ENCODE peak calls at places on chromosomes 13 and 19, in eight cellular contexts. One of them, this sample, is unnamed.

GRCh38 chr13:95023405-95023804 is 277.8 kb downstream of the ABCC4 start:
- DNase-seq in lower lobe of right lung: no peak
- DNase-seq in brain microvascular endothelial cell: no peak
- DNase-seq in AG04450: no peak
- DNase-seq in ascending aorta: no peak
- DNase-seq in CD4-positive, alpha-beta T cell: no peak
- DNase-seq in body of pancreas: no peak
- DNase-seq in fibroblast of lung: no peak
- DNase-seq in this sample: no peak

GRCh38 chr19:8515317-8515716 is 1.4 kb upstream of the ZNF414 start:
- DNase-seq in lower lobe of right lung: peak; percentile 74
- DNase-seq in brain microvascular endothelial cell: no peak
- DNase-seq in AG04450: no peak
- DNase-seq in ascending aorta: no peak
- DNase-seq in CD4-positive, alpha-beta T cell: peak; percentile 33
- DNase-seq in body of pancreas: no peak
- DNase-seq in fibroblast of lung: no peak
- DNase-seq in this sample: no peak

GRCh38 chr13:92074658-92075057 is 676.2 kb downstream of the GPC5 start:
- DNase-seq in lower lobe of right lung: no peak
- DNase-seq in brain microvascular endothelial cell: no peak
- DNase-seq in AG04450: no peak
- DNase-seq in ascending aorta: no peak
- DNase-seq in CD4-positive, alpha-beta T cell: no peak
- DNase-seq in body of pancreas: peak; percentile 18
- DNase-seq in fibroblast of lung: peak; percentile 43
- DNase-seq in this sample: no peak

GRCh38 chr13:108662528-108662927 is 33.1 kb downstream of the MYO16 start:
- DNase-seq in lower lobe of right lung: no peak
- DNase-seq in brain microvascular endothelial cell: no peak
- DNase-seq in AG04450: no peak
- DNase-seq in ascending aorta: no peak
- DNase-seq in CD4-positive, alpha-beta T cell: no peak
- DNase-seq in body of pancreas: no peak
- DNase-seq in fibroblast of lung: no peak
- DNase-seq in this sample: no peak

GRCh38 chr13:109840201-109840892 is 54.0 kb upstream of the IRS2 start:
- DNase-seq in lower lobe of right lung: no peak
- DNase-seq in brain microvascular endothelial cell: peak; percentile 52
- DNase-seq in AG04450: no peak
- DNase-seq in ascending aorta: no peak
- DNase-seq in CD4-positive, alpha-beta T cell: no peak
- DNase-seq in body of pancreas: no peak
- DNase-seq in fibroblast of lung: peak; percentile 15
- DNase-seq in this sample: no peak

GRCh38 chr13:50230365-50230978 is 215.2 kb downstream of the KCNRG start:
- DNase-seq in lower lobe of right lung: no peak
- DNase-seq in brain microvascular endothelial cell: no peak
- DNase-seq in AG04450: no peak
- DNase-seq in ascending aorta: no peak
- DNase-seq in CD4-positive, alpha-beta T cell: no peak
- DNase-seq in body of pancreas: no peak
- DNase-seq in fibroblast of lung: peak; percentile 90
- DNase-seq in this sample: no peak

GRCh38 chr19:54325194-54325621 is 12.2 kb upstream of the LILRA5 start:
- DNase-seq in lower lobe of right lung: no peak
- DNase-seq in brain microvascular endothelial cell: peak; percentile 31
- DNase-seq in AG04450: no peak
- DNase-seq in ascending aorta: no peak
- DNase-seq in CD4-positive, alpha-beta T cell: peak; percentile 31
- DNase-seq in body of pancreas: peak; percentile 42
- DNase-seq in fibroblast of lung: peak; percentile 33
- DNase-seq in this sample: no peak

GRCh38 chr19:18289471-18290066 is 8.1 kb upstream of the JUND start:
- DNase-seq in lower lobe of right lung: no peak
- DNase-seq in brain microvascular endothelial cell: no peak
- DNase-seq in AG04450: no peak
- DNase-seq in ascending aorta: no peak
- DNase-seq in CD4-positive, alpha-beta T cell: no peak
- DNase-seq in body of pancreas: no peak
- DNase-seq in fibroblast of lung: no peak
- DNase-seq in this sample: no peak

GRCh38 chr13:45916036-45916435 is 64.5 kb upstream of the SIAH3 start:
- DNase-seq in lower lobe of right lung: no peak
- DNase-seq in brain microvascular endothelial cell: peak; percentile 2
- DNase-seq in AG04450: no peak
- DNase-seq in ascending aorta: no peak
- DNase-seq in CD4-positive, alpha-beta T cell: no peak
- DNase-seq in body of pancreas: no peak
- DNase-seq in fibroblast of lung: no peak
- DNase-seq in this sample: no peak

GRCh38 chr13:45207319-45207718 is 6.5 kb upstream of the KCTD4 start:
- DNase-seq in lower lobe of right lung: no peak
- DNase-seq in brain microvascular endothelial cell: no peak
- DNase-seq in AG04450: no peak
- DNase-seq in ascending aorta: no peak
- DNase-seq in CD4-positive, alpha-beta T cell: no peak
- DNase-seq in body of pancreas: no peak
- DNase-seq in fibroblast of lung: no peak
- DNase-seq in this sample: no peak

GRCh38 chr19:39539165-39539518 is 819 bp downstream of the EID2 start:
- DNase-seq in lower lobe of right lung: no peak
- DNase-seq in brain microvascular endothelial cell: no peak
- DNase-seq in AG04450: no peak
- DNase-seq in ascending aorta: no peak
- DNase-seq in CD4-positive, alpha-beta T cell: no peak
- DNase-seq in body of pancreas: no peak
- DNase-seq in fibroblast of lung: no peak
- DNase-seq in this sample: no peak

GRCh38 chr19:1259873-1260748 is 9.0 kb upstream of the CIRBP start:
- DNase-seq in lower lobe of right lung: peak; percentile 72
- DNase-seq in brain microvascular endothelial cell: no peak
- DNase-seq in AG04450: no peak
- DNase-seq in ascending aorta: no peak
- DNase-seq in CD4-positive, alpha-beta T cell: no peak
- DNase-seq in body of pancreas: no peak
- DNase-seq in fibroblast of lung: no peak
- DNase-seq in this sample: no peak

GRCh38 chr19:4043966-4044365 is 22.7 kb downstream of the ZBTB7A start:
- DNase-seq in lower lobe of right lung: no peak
- DNase-seq in brain microvascular endothelial cell: no peak
- DNase-seq in AG04450: no peak
- DNase-seq in ascending aorta: no peak
- DNase-seq in CD4-positive, alpha-beta T cell: no peak
- DNase-seq in body of pancreas: no peak
- DNase-seq in fibroblast of lung: no peak
- DNase-seq in this sample: peak; percentile 46

GRCh38 chr19:7605490-7606222 is 10.0 kb downstream of the CAMSAP3 start:
- DNase-seq in lower lobe of right lung: no peak
- DNase-seq in brain microvascular endothelial cell: no peak
- DNase-seq in AG04450: no peak
- DNase-seq in ascending aorta: no peak
- DNase-seq in CD4-positive, alpha-beta T cell: no peak
- DNase-seq in body of pancreas: no peak
- DNase-seq in fibroblast of lung: no peak
- DNase-seq in this sample: no peak

GRCh38 chr19:47494211-47494547 is 10.2 kb upstream of the KPTN start:
- DNase-seq in lower lobe of right lung: no peak
- DNase-seq in brain microvascular endothelial cell: no peak
- DNase-seq in AG04450: no peak
- DNase-seq in ascending aorta: no peak
- DNase-seq in CD4-positive, alpha-beta T cell: no peak
- DNase-seq in body of pancreas: no peak
- DNase-seq in fibroblast of lung: no peak
- DNase-seq in this sample: no peak

GRCh38 chr19:6219147-6219525 is 60.6 kb downstream of the MLLT1 start:
- DNase-seq in lower lobe of right lung: no peak
- DNase-seq in brain microvascular endothelial cell: no peak
- DNase-seq in AG04450: no peak
- DNase-seq in ascending aorta: no peak
- DNase-seq in CD4-positive, alpha-beta T cell: no peak
- DNase-seq in body of pancreas: no peak
- DNase-seq in fibroblast of lung: no peak
- DNase-seq in this sample: peak; percentile 28

GRCh38 chr13:75440100-75440499 is 41.9 kb downstream of the TBC1D4 start:
- DNase-seq in lower lobe of right lung: no peak
- DNase-seq in brain microvascular endothelial cell: no peak
- DNase-seq in AG04450: no peak
- DNase-seq in ascending aorta: no peak
- DNase-seq in CD4-positive, alpha-beta T cell: no peak
- DNase-seq in body of pancreas: peak; percentile 40
- DNase-seq in fibroblast of lung: no peak
- DNase-seq in this sample: peak; percentile 56

GRCh38 chr19:41616785-41617621 is 9.9 kb downstream of the CEACAM4 start:
- DNase-seq in lower lobe of right lung: no peak
- DNase-seq in brain microvascular endothelial cell: peak; percentile 5
- DNase-seq in AG04450: no peak
- DNase-seq in ascending aorta: no peak
- DNase-seq in CD4-positive, alpha-beta T cell: no peak
- DNase-seq in body of pancreas: no peak
- DNase-seq in fibroblast of lung: no peak
- DNase-seq in this sample: no peak

GRCh38 chr19:11190501-11190900 is 6.8 kb downstream of the KANK2 start:
- DNase-seq in lower lobe of right lung: no peak
- DNase-seq in brain microvascular endothelial cell: no peak
- DNase-seq in AG04450: no peak
- DNase-seq in ascending aorta: no peak
- DNase-seq in CD4-positive, alpha-beta T cell: no peak
- DNase-seq in body of pancreas: no peak
- DNase-seq in fibroblast of lung: no peak
- DNase-seq in this sample: no peak

GRCh38 chr13:110565296-110565695 is 3.8 kb upstream of the RAB20 start:
- DNase-seq in lower lobe of right lung: no peak
- DNase-seq in brain microvascular endothelial cell: no peak
- DNase-seq in AG04450: no peak
- DNase-seq in ascending aorta: no peak
- DNase-seq in CD4-positive, alpha-beta T cell: no peak
- DNase-seq in body of pancreas: no peak
- DNase-seq in fibroblast of lung: no peak
- DNase-seq in this sample: no peak

GRCh38 chr19:58381460-58382220 is 810 bp upstream of the ZNF837 start:
- DNase-seq in lower lobe of right lung: peak; percentile 56
- DNase-seq in brain microvascular endothelial cell: no peak
- DNase-seq in AG04450: no peak
- DNase-seq in ascending aorta: no peak
- DNase-seq in CD4-positive, alpha-beta T cell: no peak
- DNase-seq in body of pancreas: no peak
- DNase-seq in fibroblast of lung: no peak
- DNase-seq in this sample: peak; percentile 25

GRCh38 chr13:80524447-80525215 is 183.7 kb upstream of the SPRY2 start:
- DNase-seq in lower lobe of right lung: no peak
- DNase-seq in brain microvascular endothelial cell: peak; percentile 53
- DNase-seq in AG04450: no peak
- DNase-seq in ascending aorta: no peak
- DNase-seq in CD4-positive, alpha-beta T cell: no peak
- DNase-seq in body of pancreas: no peak
- DNase-seq in fibroblast of lung: peak; percentile 39
- DNase-seq in this sample: no peak
- TF ChIP-seq CTCF in lower lobe of right lung: no peak
- TF ChIP-seq CTCF in brain microvascular endothelial cell: no peak
- TF ChIP-seq CTCF in AG04450: no peak
- TF ChIP-seq CTCF in ascending aorta: no peak
- TF ChIP-seq CTCF in CD4-positive, alpha-beta T cell: no peak
- TF ChIP-seq CTCF in body of pancreas: no peak
- TF ChIP-seq CTCF in fibroblast of lung: no peak
- TF ChIP-seq CTCF in this sample: no peak

GRCh38 chr19:32268381-32268780 is 77.0 kb upstream of the ZNF507 start:
- DNase-seq in lower lobe of right lung: no peak
- DNase-seq in brain microvascular endothelial cell: no peak
- DNase-seq in AG04450: no peak
- DNase-seq in ascending aorta: no peak
- DNase-seq in CD4-positive, alpha-beta T cell: no peak
- DNase-seq in body of pancreas: no peak
- DNase-seq in fibroblast of lung: no peak
- DNase-seq in this sample: no peak

GRCh38 chr19:32266453-32266852 is 79.0 kb upstream of the ZNF507 start:
- DNase-seq in lower lobe of right lung: no peak
- DNase-seq in brain microvascular endothelial cell: no peak
- DNase-seq in AG04450: no peak
- DNase-seq in ascending aorta: no peak
- DNase-seq in CD4-positive, alpha-beta T cell: no peak
- DNase-seq in body of pancreas: no peak
- DNase-seq in fibroblast of lung: no peak
- DNase-seq in this sample: no peak

GRCh38 chr19:32265991-32266390 is 79.4 kb upstream of the ZNF507 start:
- DNase-seq in lower lobe of right lung: no peak
- DNase-seq in brain microvascular endothelial cell: no peak
- DNase-seq in AG04450: no peak
- DNase-seq in ascending aorta: no peak
- DNase-seq in CD4-positive, alpha-beta T cell: no peak
- DNase-seq in body of pancreas: no peak
- DNase-seq in fibroblast of lung: no peak
- DNase-seq in this sample: no peak

GRCh38 chr19:32269831-32270230 is 75.6 kb upstream of the ZNF507 start:
- DNase-seq in lower lobe of right lung: no peak
- DNase-seq in brain microvascular endothelial cell: no peak
- DNase-seq in AG04450: no peak
- DNase-seq in ascending aorta: no peak
- DNase-seq in CD4-positive, alpha-beta T cell: no peak
- DNase-seq in body of pancreas: no peak
- DNase-seq in fibroblast of lung: no peak
- DNase-seq in this sample: no peak

GRCh38 chr19:32264568-32264967 is 80.8 kb upstream of the ZNF507 start:
- DNase-seq in lower lobe of right lung: no peak
- DNase-seq in brain microvascular endothelial cell: no peak
- DNase-seq in AG04450: no peak
- DNase-seq in ascending aorta: no peak
- DNase-seq in CD4-positive, alpha-beta T cell: no peak
- DNase-seq in body of pancreas: no peak
- DNase-seq in fibroblast of lung: no peak
- DNase-seq in this sample: no peak
- TF ChIP-seq CTCF in lower lobe of right lung: no peak
- TF ChIP-seq CTCF in brain microvascular endothelial cell: no peak
- TF ChIP-seq CTCF in AG04450: no peak
- TF ChIP-seq CTCF in ascending aorta: no peak
- TF ChIP-seq CTCF in CD4-positive, alpha-beta T cell: no peak
- TF ChIP-seq CTCF in body of pancreas: no peak
- TF ChIP-seq CTCF in fibroblast of lung: no peak
- TF ChIP-seq CTCF in this sample: no peak

GRCh38 chr13:26619321-26619720 is 61.8 kb downstream of the WASF3 start:
- DNase-seq in lower lobe of right lung: no peak
- DNase-seq in brain microvascular endothelial cell: peak; percentile 80
- DNase-seq in AG04450: peak; percentile 29
- DNase-seq in ascending aorta: no peak
- DNase-seq in CD4-positive, alpha-beta T cell: no peak
- DNase-seq in body of pancreas: no peak
- DNase-seq in fibroblast of lung: peak; percentile 46
- DNase-seq in this sample: no peak
- TF ChIP-seq CTCF in lower lobe of right lung: no peak
- TF ChIP-seq CTCF in brain microvascular endothelial cell: no peak
- TF ChIP-seq CTCF in AG04450: no peak
- TF ChIP-seq CTCF in ascending aorta: no peak
- TF ChIP-seq CTCF in CD4-positive, alpha-beta T cell: no peak
- TF ChIP-seq CTCF in body of pancreas: no peak
- TF ChIP-seq CTCF in fibroblast of lung: no peak
- TF ChIP-seq CTCF in this sample: no peak

DNA sequence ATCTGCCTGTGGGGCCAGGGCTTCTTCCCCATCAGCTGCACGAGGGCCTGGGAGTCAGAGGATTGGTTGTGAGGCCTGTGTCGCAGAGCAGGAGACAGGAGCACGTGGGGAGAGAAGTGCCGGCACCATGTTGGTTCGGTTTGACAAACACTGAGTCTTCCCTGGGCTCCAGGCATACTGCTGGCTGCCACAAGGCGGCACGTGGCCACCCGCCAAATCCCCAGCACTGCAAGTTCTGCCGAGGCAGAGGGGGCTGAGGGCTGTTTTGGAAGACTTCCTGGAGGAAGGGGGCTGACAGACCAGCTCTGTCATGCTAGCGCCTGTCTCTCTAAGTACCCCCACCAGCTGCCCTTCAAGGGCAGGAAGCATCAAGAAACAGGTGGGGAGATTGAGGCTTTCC is 9.5 kb downstream of the SHANK1 start:
- DNase-seq in lower lobe of right lung: no peak
- DNase-seq in brain microvascular endothelial cell: no peak
- DNase-seq in AG04450: no peak
- DNase-seq in ascending aorta: no peak
- DNase-seq in CD4-positive, alpha-beta T cell: no peak
- DNase-seq in body of pancreas: no peak
- DNase-seq in fibroblast of lung: no peak
- DNase-seq in this sample: no peak
- TF ChIP-seq CTCF in lower lobe of right lung: no peak
- TF ChIP-seq CTCF in brain microvascular endothelial cell: peak; percentile 8
- TF ChIP-seq CTCF in AG04450: peak; percentile 36
- TF ChIP-seq CTCF in ascending aorta: no peak
- TF ChIP-seq CTCF in CD4-positive, alpha-beta T cell: no peak
- TF ChIP-seq CTCF in body of pancreas: no peak
- TF ChIP-seq CTCF in fibroblast of lung: peak; percentile 9
- TF ChIP-seq CTCF in this sample: no peak